ENCODE peak calls at places on chromosomes 13 and 19, in nine cellular contexts. Y is fibroblast of the conjunctiva; V is NCI-H146; P is NCI-H226; C is stimulated activated CD4-positive, alpha-beta T cell treated with anti-CD3 and anti-CD28 coated beads, TNF-alpha, amount 100 ng/mL, for 4 hours; I is germinal center; K is A172; T is choroid plexus epithelial cell; N is GDM1. F is an unnamed sample.

GRCh38 chr19:8208119-8208709 is 956 bp upstream of the CERS4 start:
- DNase-seq in Y (no peak), V (no peak), P (no peak), C (no peak), I (no peak), K (no peak), T (peak; percentile 5), N (no peak), F (no peak)

GRCh38 chr19:35533822-35534521 is 716 bp downstream of the GAPDHS start:
- DNase-seq in Y (no peak), V (peak; percentile 24), P (no peak), C (no peak), I (peak; percentile 29), K (no peak), T (no peak), N (peak; percentile 53), F (no peak)

GRCh38 chr19:6802336-6803035 is 30.0 kb downstream of the VAV1 start:
- DNase-seq in Y (no peak), V (no peak), P (peak; percentile 57), C (peak; percentile 50), I (peak; percentile 41), K (peak; percentile 38), T (no peak), N (peak; percentile 91), F (no peak)

GRCh38 chr19:53786744-53787143 is 37.4 kb downstream of the NLRP12 start:
- DNase-seq in Y (no peak), V (no peak), P (no peak), C (no peak), I (no peak), K (no peak), T (no peak), N (no peak), F (no peak)

GRCh38 chr19:22783651-22784050 is 300 bp downstream of the ZNF99 start:
- DNase-seq in Y (no peak), V (no peak), P (no peak), C (no peak), I (no peak), K (no peak), T (no peak), N (no peak), F (no peak)

GRCh38 chr19:47032171-47032811 is 12.7 kb downstream of the NPAS1 start:
- DNase-seq in Y (no peak), V (peak; percentile 81), P (no peak), C (peak; percentile 52), I (peak; percentile 86), K (no peak), T (peak; percentile 34), N (no peak), F (no peak)

GRCh38 chr19:14470031-14470876 is 4.9 kb downstream of the PTGER1 start:
- DNase-seq in Y (no peak), V (no peak), P (no peak), C (no peak), I (no peak), K (no peak), T (no peak), N (no peak), F (no peak)

GRCh38 chr13:44153536-44153935 is 220.1 kb upstream of the SERP2 start:
- DNase-seq in Y (no peak), V (no peak), P (no peak), C (no peak), I (no peak), K (no peak), T (no peak), N (no peak), F (no peak)

GRCh38 chr13:24148414-24149305 is 11.9 kb upstream of the SPATA13 start:
- DNase-seq in Y (peak; percentile 85), V (no peak), P (peak; percentile 53), C (no peak), I (no peak), K (peak; percentile 92), T (peak; percentile 94), N (no peak), F (peak; percentile 94)

GRCh38 chr19:14479985-14480694 is 5.0 kb upstream of the PTGER1 start:
- DNase-seq in Y (no peak), V (no peak), P (no peak), C (peak; percentile 58), I (peak; percentile 82), K (no peak), T (peak; percentile 45), N (peak; percentile 60), F (no peak)

GRCh38 chr13:50320297-50320862 is 305.1 kb downstream of the KCNRG start:
- DNase-seq in Y (no peak), V (peak; percentile 41), P (peak; percentile 53), C (no peak), I (no peak), K (peak; percentile 79), T (peak; percentile 50), N (no peak), F (no peak)

GRCh38 chr19:29376855-29377354 is 148.9 kb upstream of the VSTM2B start:
- DNase-seq in Y (no peak), V (no peak), P (no peak), C (no peak), I (no peak), K (no peak), T (no peak), N (no peak), F (no peak)

GRCh38 chr19:8004723-8005513 is 523 bp downstream of the ELAVL1 start:
- DNase-seq in Y (no peak), V (peak; percentile 10), P (no peak), C (no peak), I (peak; percentile 24), K (peak; percentile 13), T (peak; percentile 45), N (no peak), F (no peak)

GRCh38 chr13:50236898-50237318 is 221.7 kb downstream of the KCNRG start:
- DNase-seq in Y (no peak), V (no peak), P (no peak), C (peak; percentile 5), I (peak; percentile 28), K (no peak), T (peak; percentile 64), N (no peak), F (no peak)

GRCh38 chr13:43185206-43185605 is 161.8 kb downstream of the DNAJC15 start:
- DNase-seq in Y (no peak), V (no peak), P (no peak), C (no peak), I (no peak), K (no peak), T (no peak), N (no peak), F (no peak)